ENCODE peak calls at places on chromosomes 11 and 22, in seven cellular contexts. H is pancreas, Z is colonic mucosa, G is suprapubic skin, C is aorta, F is IMR-90, D is mucosa of descending colon. I is an unnamed sample. For H3K9me3 and H3K4me1, the result is how much of the 10 kb centered on the place peaks cover.

GRCh38 chr11:80280737-80281136 is 839.9 kb upstream of the TENM4 start:
- DNase-seq in H (no peak), G (no peak), Z (no peak), D (no peak), F (no peak), C (no peak), I (no peak)

GRCh38 chr11:110287537-110287936 is 8.9 kb downstream of the RDX start:
- DNase-seq in F (no peak), Z (no peak), C (no peak), H (no peak), D (no peak), G (no peak), I (no peak)

GRCh38 chr11:49303080-49303479 is 94.7 kb upstream of the FOLH1 start:
- DNase-seq in F (no peak), H (no peak), C (no peak), Z (no peak), G (no peak), D (no peak), I (no peak)

GRCh38 chr11:83035070-83035854 is 36.4 kb downstream of the RAB30 start:
- DNase-seq in H (no peak), G (no peak), C (no peak), D (no peak), Z (no peak), F (no peak), I (no peak)

GRCh38 chr22:33781396-33781795 is 138.9 kb downstream of the LARGE1 start:
- DNase-seq in Z (no peak), D (no peak), G (no peak), H (no peak), F (peak), C (no peak), I (no peak)

GRCh38 chr22:19043111-19044085 is 78.8 kb downstream of the DGCR2 start:
- DNase-seq in Z (no peak), D (peak), G (no peak), F (peak), C (peak), H (no peak), I (no peak)

GRCh38 chr11:75311858-75312288 is 39.6 kb downstream of the ARRB1 start:
- DNase-seq in Z (peak), F (peak), D (peak), H (peak), C (peak), G (peak), I (peak)

GRCh38 chr11:95827661-95828060 is 37.4 kb downstream of the CEP57 start:
- DNase-seq in H (no peak), C (no peak), F (peak), G (no peak), D (no peak), Z (no peak), I (no peak)

GRCh38 chr11:134725939-134726639 is 314.0 kb upstream of the B3GAT1 start:
- DNase-seq in H (peak), F (no peak), Z (peak), C (no peak), D (peak), G (no peak), I (peak)

GRCh38 chr11:62921573-62922188 is 518 bp upstream of the CHRM1 start:
- DNase-seq in F (peak), C (peak), D (peak), Z (peak), H (no peak), G (no peak), I (no peak)

GRCh38 chr11:292211-293121 is 3.5 kb downstream of the PGGHG start:
- DNase-seq in H (peak), D (no peak), F (no peak), G (no peak), Z (no peak), C (peak), I (no peak)

GRCh38 chr11:12864316-12865156 is 144.6 kb upstream of the RASSF10 start:
- DNase-seq in C (no peak), Z (no peak), F (peak), D (no peak), H (no peak), G (no peak), I (peak)

GRCh38 chr11:8225589-8226036 is 38.1 kb downstream of the LMO1 start:
- DNase-seq in D (peak), Z (peak), C (peak), H (peak), G (no peak), F (peak), I (peak)

GRCh38 chr11:126113012-126113411 is 50.3 kb upstream of the CDON start:
- DNase-seq in G (no peak), F (no peak), H (no peak), C (no peak), Z (no peak), D (no peak), I (no peak)

GRCh38 chr11:15484398-15484797 is 369.7 kb downstream of the INSC start:
- DNase-seq in F (no peak), Z (no peak), C (no peak), D (no peak), G (no peak), H (no peak), I (no peak)

GRCh38 chr11:35267504-35267903 is 128.5 kb downstream of the CD44 start:
- DNase-seq in Z (no peak), H (no peak), F (peak), C (no peak), G (no peak), D (no peak), I (no peak)

GRCh38 chr22:31945971-31946680 is 1.8 kb downstream of the YWHAH start:
- DNase-seq in H (no peak), G (no peak), C (no peak), Z (no peak), D (no peak), F (peak), I (peak)

GRCh38 chr11:134993691-134994243 is 581.7 kb upstream of the B3GAT1 start:
- DNase-seq in F (no peak), G (no peak), C (no peak), Z (no peak), H (no peak), D (no peak), I (no peak)

GRCh38 chr22:46964773-46965550 is 202.5 kb downstream of the TBC1D22A start:
- DNase-seq in Z (no peak), D (no peak), F (no peak), C (no peak), H (no peak), G (peak), I (no peak)

GRCh38 chr22:39176673-39177455 is 24.4 kb upstream of the CBX7 start:
- DNase-seq in G (peak), Z (no peak), F (no peak), D (no peak), C (no peak), H (no peak), I (no peak)

GRCh38 chr11:132770802-132771545 is 761.3 kb downstream of the OPCML start:
- DNase-seq in H (no peak), F (no peak), Z (no peak), C (no peak), D (no peak), G (no peak), I (no peak)

GRCh38 chr11:116601734-116602636 is 170.8 kb downstream of the BUD13 start:
- DNase-seq in F (peak), Z (no peak), D (no peak), C (peak), H (no peak), G (peak), I (no peak)

GRCh38 chr11:47399860-47400812 is 8.3 kb upstream of the SLC39A13 start:
- DNase-seq in Z (no peak), H (no peak), D (peak), G (no peak), C (no peak), F (no peak), I (no peak)

GRCh38 chr11:19281041-19281440 is 40.3 kb upstream of the E2F8 start:
- DNase-seq in C (no peak), D (no peak), F (no peak), G (no peak), Z (no peak), H (no peak), I (no peak)

GRCh38 chr11:17548444-17548843 is 1.4 kb downstream of the OTOG start:
- DNase-seq in Z (no peak), H (no peak), C (no peak), F (no peak), G (peak), D (no peak), I (no peak)

GRCh38 chr11:111302298-111302697 is 4.0 kb downstream of the POU2AF3 start:
- DNase-seq in G (no peak), F (no peak), Z (peak), H (no peak), C (no peak), D (peak), I (no peak)

GRCh38 chr11:123448798-123449197 is 18.7 kb downstream of the GRAMD1B start:
- DNase-seq in C (no peak), G (no peak), Z (no peak), F (no peak), D (no peak), H (no peak), I (no peak)

GRCh38 chr11:65790902-65791650 is 4.2 kb downstream of the OVOL1 start:
- DNase-seq in C (no peak), H (no peak), G (no peak), Z (peak), D (peak), F (no peak), I (no peak)

GRCh38 chr22:23845661-23846469 is 7.1 kb upstream of the DERL3 start:
- DNase-seq in F (no peak), C (no peak), D (no peak), H (no peak), Z (no peak), G (no peak), I (no peak)

GRCh38 chr11:69535928-69536327 is 54.5 kb downstream of the LINC01488 start:
- DNase-seq in G (no peak), C (peak), Z (no peak), D (no peak), F (no peak), H (peak), I (no peak)

DNA sequence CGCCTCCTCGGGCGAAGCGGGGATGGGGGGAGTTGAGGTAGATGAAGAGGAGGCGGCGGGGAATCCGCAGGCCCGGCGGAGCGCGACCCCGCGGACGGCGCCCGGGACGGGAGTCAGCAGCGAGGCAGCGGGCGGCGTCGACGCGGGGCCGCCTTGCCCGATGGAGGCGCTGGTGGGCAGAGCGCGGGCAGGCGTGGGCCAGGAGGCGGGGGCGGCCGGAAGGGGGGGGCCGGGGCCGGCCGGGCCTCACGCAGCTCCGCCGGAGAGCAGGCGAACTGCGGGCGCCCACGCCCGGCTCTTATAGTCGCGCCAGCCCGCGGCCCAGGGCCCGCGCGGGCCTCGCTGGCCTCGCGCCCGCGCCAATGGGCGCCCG is at the start of gene IGF2:
- DNase-seq in F (no peak), G (no peak), H (no peak), D (no peak), Z (no peak), C (no peak), I (no peak)
- H3K4me3 ChIP-seq in F (peak), G (peak), H (no peak), D (no peak), Z (no peak), C (peak), I (no peak)

DNA sequence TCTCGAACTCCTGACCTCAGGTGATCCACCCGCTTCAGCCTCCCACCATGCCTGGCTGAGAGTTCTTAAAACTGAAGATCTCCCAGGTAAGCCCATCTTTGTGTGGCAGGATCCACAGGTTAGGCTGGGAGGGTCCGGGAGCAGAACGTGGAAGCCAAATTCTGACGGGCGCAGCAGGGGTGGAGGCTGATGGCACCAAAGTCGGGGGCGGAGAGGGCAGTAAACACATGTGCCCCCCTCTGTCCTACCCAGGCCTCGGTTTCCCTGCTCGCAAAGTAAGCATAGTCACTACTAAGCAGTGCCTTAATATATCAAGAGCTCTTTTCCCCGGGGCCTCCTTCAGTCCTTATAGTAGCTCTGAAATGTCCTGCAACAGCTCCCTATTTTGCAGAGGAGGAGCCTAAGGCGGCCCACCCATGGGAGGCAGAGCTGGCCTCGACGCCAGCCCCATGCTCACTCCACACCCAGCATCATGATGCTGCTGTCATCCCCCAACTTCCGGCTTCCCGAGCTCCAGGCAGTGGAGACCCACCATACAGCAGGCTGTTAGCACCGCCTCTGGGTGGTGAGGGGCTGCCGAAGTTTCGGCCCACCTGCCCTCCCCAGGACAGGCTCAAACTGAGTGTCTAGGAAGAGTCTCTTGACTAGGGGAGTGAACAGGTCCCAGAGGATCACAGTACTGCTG is 230.0 kb downstream of the CTTN start:
- DNase-seq in H (no peak), Z (no peak), F (no peak), D (peak), G (no peak), C (no peak), I (no peak)
- H3K9me3 ChIP-seq in H (under half), Z (under half), F (under half), D (under half), G (under half), C (under half), I (under half)

GRCh38 chr22:36008131-36008530 is 20.5 kb downstream of the RBFOX2 start:
- DNase-seq in H (no peak), G (no peak), Z (no peak), F (no peak), D (no peak), C (no peak), I (no peak)

GRCh38 chr22:36009085-36009484 is 19.5 kb downstream of the RBFOX2 start:
- DNase-seq in Z (no peak), C (no peak), D (no peak), H (no peak), F (peak), G (no peak), I (no peak)

GRCh38 chr22:36008565-36008964 is 20.1 kb downstream of the RBFOX2 start:
- DNase-seq in Z (no peak), D (no peak), H (no peak), F (no peak), G (no peak), C (no peak), I (no peak)

GRCh38 chr22:36010913-36011312 is 17.7 kb downstream of the RBFOX2 start:
- DNase-seq in H (no peak), Z (no peak), G (no peak), D (no peak), F (peak), C (no peak), I (no peak)

GRCh38 chr22:36010090-36010489 is 18.5 kb downstream of the RBFOX2 start:
- DNase-seq in Z (no peak), D (no peak), G (no peak), H (peak), C (no peak), F (no peak), I (no peak)
- H3K4me1 ChIP-seq in Z (under half), D (under half), G (under half), H (under half), C (under half), F (under half), I (under half)

GRCh38 chr11:64317325-64317960 is at the start of gene TRMT112:
- DNase-seq in D (peak), Z (peak), H (peak), F (peak), C (peak), G (peak), I (peak)

GRCh38 chr11:64312947-64313346 is 4.4 kb downstream of the TRMT112 start:
- DNase-seq in H (no peak), D (no peak), G (no peak), C (no peak), Z (no peak), F (no peak), I (no peak)

GRCh38 chr11:64314146-64314804 is 3.1 kb downstream of the TRMT112 start:
- DNase-seq in F (no peak), C (no peak), G (no peak), D (no peak), H (no peak), Z (no peak), I (no peak)

GRCh38 chr11:64314805-64315561 is 2.4 kb downstream of the TRMT112 start:
- DNase-seq in H (no peak), F (no peak), D (peak), C (no peak), G (no peak), Z (no peak), I (no peak)

DNA sequence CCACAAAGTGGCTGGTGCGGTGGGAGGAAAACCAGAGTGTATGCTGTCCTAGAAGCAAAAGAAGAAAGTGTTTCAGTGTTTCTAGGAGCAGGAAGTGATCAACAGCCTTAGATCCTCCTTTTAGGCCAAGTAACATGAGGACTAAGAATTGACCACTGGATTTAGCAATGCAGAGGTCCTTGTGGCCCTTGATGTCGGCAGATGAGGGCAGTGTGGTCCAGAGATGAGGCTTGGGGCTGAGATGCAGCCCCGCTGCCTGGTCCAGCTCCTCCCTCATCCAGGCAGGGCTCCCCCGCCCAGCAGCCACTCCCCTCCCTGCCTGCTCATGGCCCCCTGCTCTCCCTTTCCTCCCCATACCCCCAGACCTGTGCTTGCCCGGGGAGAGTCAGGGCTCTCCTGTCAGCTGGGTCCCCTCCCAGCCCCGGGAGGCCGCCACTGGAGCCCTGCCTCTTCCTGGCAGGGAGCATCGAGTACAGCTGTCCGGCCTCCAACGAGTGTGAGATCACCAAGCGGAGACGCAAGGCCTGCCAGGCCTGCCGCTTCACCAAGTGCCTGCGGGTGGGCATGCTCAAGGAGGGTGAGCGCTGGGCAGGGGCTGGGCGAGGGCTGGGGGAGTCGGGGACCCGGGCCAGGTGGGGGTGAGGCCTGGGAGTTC is 3.7 kb downstream of the TRMT112 start:
- DNase-seq in G (no peak), Z (no peak), C (peak), D (peak), F (no peak), H (peak), I (no peak)
- H3K4me3 ChIP-seq in G (no peak), Z (no peak), C (no peak), D (no peak), F (no peak), H (no peak), I (no peak)

I was measured in HAP-1.